ENCODE peak calls at places on chromosome 14, in five cellular contexts. X is stomach, D is pancreas, L is lung, R is transverse colon. V is an unnamed sample.

GRCh38 chr14:24339284-24340151 is at the start of gene RIPK3:
- DNase-seq in X (peak), D (peak), L (peak), R (peak), V (no peak)

GRCh38 chr14:85358136-85358785 is 171.7 kb upstream of the FLRT2 start:
- DNase-seq in X (no peak), D (no peak), L (no peak), R (no peak), V (no peak)

GRCh38 chr14:35140718-35141581 is 18.6 kb downstream of the PRORP start:
- DNase-seq in X (no peak), D (no peak), L (no peak), R (no peak), V (no peak)

GRCh38 chr14:92122761-92123160 is 992 bp downstream of the CPSF2 start:
- DNase-seq in X (no peak), D (no peak), L (no peak), R (no peak), V (no peak)

GRCh38 chr14:69097974-69098373 is 54.9 kb downstream of the DCAF5 start:
- DNase-seq in X (no peak), D (no peak), L (no peak), R (no peak), V (no peak)

GRCh38 chr14:48008646-48009045 is 333.2 kb upstream of the MDGA2 start:
- DNase-seq in X (no peak), D (no peak), L (no peak), R (no peak), V (no peak)

GRCh38 chr14:29554335-29554734 is 373.3 kb downstream of the PRKD1 start:
- DNase-seq in X (no peak), D (no peak), L (no peak), R (no peak), V (no peak)

GRCh38 chr14:73879027-73879426 is 7.6 kb upstream of the ZNF410 start:
- DNase-seq in X (no peak), D (no peak), L (no peak), R (no peak), V (no peak)

GRCh38 chr14:64990291-64990690 is 3.6 kb downstream of the FNTB start:
- DNase-seq in X (no peak), D (no peak), L (no peak), R (no peak), V (no peak)

GRCh38 chr14:38524636-38525403 is 268.9 kb upstream of the CLEC14A start:
- DNase-seq in X (no peak), D (no peak), L (no peak), R (no peak), V (no peak)

GRCh38 chr14:90726656-90727055 is 89.6 kb downstream of the TTC7B start:
- DNase-seq in X (peak), D (no peak), L (peak), R (peak), V (no peak)

GRCh38 chr14:105200074-105200473 is 19.0 kb upstream of the NUDT14 start:
- DNase-seq in X (no peak), D (no peak), L (no peak), R (no peak), V (no peak)

GRCh38 chr14:20247651-20248246 is 8.7 kb downstream of the OR11H4 start:
- DNase-seq in X (no peak), D (no peak), L (no peak), R (no peak), V (no peak)

GRCh38 chr14:92513966-92514843 is 624 bp downstream of the RIN3 start:
- DNase-seq in X (no peak), D (no peak), L (no peak), R (peak), V (no peak)

GRCh38 chr14:71187633-71188356 is 280.5 kb downstream of the PCNX1 start:
- DNase-seq in X (no peak), D (no peak), L (no peak), R (no peak), V (no peak)

GRCh38 chr14:96037891-96038557 is 1.1 kb upstream of the C14orf132 start:
- DNase-seq in X (peak), D (peak), L (peak), R (peak), V (no peak)

GRCh38 chr14:69325086-69325485 is 65.1 kb downstream of the GALNT16 start:
- DNase-seq in X (no peak), D (no peak), L (no peak), R (no peak), V (no peak)

GRCh38 chr14:103530390-103530789 is 1.4 kb downstream of the TRMT61A start:
- DNase-seq in X (no peak), D (peak), L (no peak), R (no peak), V (no peak)

GRCh38 chr14:76584271-76584702 is 177.0 kb upstream of the VASH1 start:
- DNase-seq in X (no peak), D (peak), L (no peak), R (no peak), V (no peak)

GRCh38 chr14:53149656-53150319 is 3.3 kb downstream of the DDHD1 start:
- DNase-seq in X (no peak), D (no peak), L (no peak), R (no peak), V (no peak)

GRCh38 chr14:76755610-76756390 is 5.5 kb upstream of the VASH1 start:
- DNase-seq in X (no peak), D (no peak), L (no peak), R (no peak), V (no peak)

GRCh38 chr14:56273151-56273550 is 154.9 kb downstream of the PELI2 start:
- DNase-seq in X (no peak), D (no peak), L (no peak), R (no peak), V (no peak)

GRCh38 chr14:76918751-76919421 is 92.7 kb downstream of the LRRC74A start:
- DNase-seq in X (peak), D (peak), L (peak), R (peak), V (peak)

GRCh38 chr14:68784298-68784910 is 8.5 kb downstream of the ZFP36L1 start:
- DNase-seq in X (peak), D (peak), L (no peak), R (peak), V (no peak)

DNA sequence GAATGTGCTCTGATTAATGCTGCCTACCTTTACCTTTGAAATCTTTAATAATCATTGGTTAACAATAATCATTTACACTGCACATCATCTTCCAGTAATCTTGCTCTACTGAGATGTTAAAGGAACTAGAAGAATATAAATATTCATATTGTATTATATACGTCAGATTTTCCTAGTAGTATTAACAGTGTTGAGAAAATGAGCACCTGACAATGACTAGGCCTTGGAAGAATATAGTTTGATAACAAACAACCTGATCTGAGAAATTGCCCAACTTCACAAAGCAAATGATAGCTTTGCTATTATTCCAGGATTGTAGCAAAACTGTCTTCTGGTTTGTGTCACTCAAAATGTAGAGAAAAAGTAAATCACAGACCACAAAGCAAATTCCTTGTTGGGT is 467.1 kb downstream of the NOVA1 start:
- DNase-seq in X (no peak), D (no peak), L (no peak), R (no peak), V (no peak)
- H3K4me3 ChIP-seq in X (no peak), D (no peak), L (no peak), R (no peak), V (no peak)

DNA sequence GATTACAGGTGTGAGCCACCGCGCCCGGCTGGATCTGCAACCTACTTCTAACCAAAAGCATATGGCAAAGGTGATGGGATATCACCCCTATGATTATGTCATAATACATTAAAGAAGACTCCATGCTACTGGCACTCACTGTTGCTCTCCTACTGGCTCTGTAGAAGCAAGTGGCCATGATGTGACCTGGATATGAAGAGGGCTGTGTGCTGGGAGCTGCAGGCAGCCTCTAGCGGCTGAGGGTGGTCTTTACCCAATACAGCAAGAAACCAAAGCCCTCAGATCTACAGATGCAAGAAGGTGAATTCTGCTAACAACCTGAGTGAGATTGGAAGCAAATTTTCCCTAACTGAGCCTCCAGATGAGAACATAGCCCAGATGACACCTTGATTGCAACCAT is 34.2 kb upstream of the TRIM9 start:
- DNase-seq in X (no peak), D (no peak), L (no peak), R (no peak), V (no peak)
- TF ChIP-seq CTCF in X (no peak), D (no peak), L (no peak), R (no peak), V (no peak)

DNA sequence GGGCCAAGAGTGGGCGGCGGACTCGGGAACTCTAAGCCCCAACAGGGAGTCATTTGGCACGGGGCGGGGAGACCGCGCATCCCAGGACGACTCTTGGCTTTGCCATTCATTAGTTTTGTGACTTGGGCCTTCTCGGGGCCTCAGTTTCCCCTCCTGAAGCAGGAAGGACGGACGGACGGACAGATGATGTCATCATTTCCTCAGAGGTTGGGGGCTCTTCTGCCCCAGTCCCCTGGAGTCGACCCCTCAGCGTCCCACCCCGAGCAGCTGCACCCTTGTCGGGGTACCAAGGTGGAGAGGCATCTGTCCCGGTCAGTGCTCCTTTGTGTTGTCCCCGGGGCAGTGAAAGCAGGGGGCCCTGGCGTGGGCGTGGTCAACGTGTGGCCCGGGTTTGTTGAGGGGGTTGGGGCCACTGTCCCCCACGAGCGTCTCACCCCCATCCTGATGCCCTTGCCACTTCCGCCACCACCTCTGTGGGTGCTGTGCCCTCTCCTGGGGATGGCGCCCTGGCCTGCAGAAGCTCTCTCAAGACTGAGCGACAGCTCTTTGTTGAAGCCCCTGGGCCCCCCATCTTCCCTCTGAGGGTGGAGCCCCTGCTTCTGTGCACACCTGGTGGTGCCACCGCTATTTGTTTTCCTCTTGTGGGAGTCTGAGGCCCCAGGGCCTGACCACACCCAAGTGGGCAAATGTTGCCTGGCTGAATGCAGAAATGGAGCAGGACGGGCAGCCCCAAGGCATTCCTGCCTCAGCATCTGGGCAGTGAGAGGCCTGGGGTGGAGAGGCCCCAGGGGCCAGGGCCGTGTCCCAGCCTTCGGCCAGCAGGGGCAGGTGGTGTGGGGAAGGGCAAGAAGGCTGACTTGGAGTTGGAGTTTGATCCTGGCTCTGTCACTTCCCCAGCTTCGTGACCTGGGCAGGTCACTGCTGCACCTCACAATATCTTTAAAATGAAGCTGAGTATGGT is 896 bp downstream of the HHIPL1 start:
- DNase-seq in X (no peak), D (no peak), L (no peak), R (no peak), V (no peak)
- H3K27ac ChIP-seq in X (no peak), D (no peak), L (no peak), R (no peak), V (no peak)

DNA sequence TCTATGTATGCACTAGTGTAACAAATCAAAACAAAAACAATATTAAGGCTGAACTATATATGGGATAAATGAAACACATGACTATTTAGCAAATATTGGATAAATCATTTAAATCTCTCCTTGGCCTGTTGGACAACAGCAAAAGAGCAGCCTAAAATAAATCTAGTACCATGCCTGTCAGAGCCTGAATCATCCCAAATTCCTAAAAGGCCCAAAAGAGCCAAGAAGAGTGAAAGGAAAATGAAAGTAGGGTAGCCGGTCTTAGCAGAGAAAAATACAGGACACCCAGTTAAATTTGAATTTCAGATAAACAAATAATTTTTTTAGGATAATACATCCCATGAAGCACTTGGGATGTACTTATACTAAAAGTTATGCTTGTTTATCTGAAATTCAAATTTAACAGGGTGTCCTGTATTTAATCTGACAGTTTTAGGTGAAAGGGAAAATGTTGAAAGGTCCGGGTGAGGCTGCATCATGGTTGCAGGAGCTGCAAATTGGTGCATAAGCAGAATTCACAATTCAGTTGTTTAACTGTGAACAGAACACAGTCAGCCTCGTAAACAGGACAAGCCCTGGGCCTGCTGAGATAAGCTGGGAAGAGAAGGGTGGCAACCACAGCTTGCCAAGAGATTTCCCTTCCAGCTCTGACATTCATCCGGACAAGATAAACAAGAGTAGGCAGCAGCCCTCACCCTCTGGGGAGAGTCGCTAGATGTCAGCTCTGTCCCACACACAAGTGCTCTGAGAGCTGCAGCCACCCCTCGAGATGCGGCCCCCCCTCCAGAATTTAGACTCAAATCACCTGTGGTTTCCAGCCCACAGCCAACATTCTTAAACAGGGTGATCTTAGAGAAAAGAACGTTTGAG is 30.3 kb downstream of the DMAC2L start:
- DNase-seq in X (no peak), D (peak), L (no peak), R (peak), V (peak)
- H3K4me3 ChIP-seq in X (peak), D (no peak), L (no peak), R (peak), V (no peak)

GRCh38 chr14:63134801-63135200 is 69.4 kb upstream of the RHOJ start:
- DNase-seq in X (no peak), D (no peak), L (no peak), R (no peak), V (no peak)
- TF ChIP-seq CTCF in X (no peak), D (no peak), L (no peak), R (no peak), V (peak)

GRCh38 chr14:61477845-61478438 is 156.6 kb downstream of the PRKCH start:
- DNase-seq in X (peak), D (peak), L (peak), R (peak), V (no peak)
- H3K27ac ChIP-seq in X (peak), D (no peak), L (peak), R (peak), V (no peak)

GRCh38 chr14:94374749-94375148 is 13.7 kb downstream of the SERPINA1 start:
- DNase-seq in X (no peak), D (no peak), L (no peak), R (no peak), V (no peak)
- H3K4me3 ChIP-seq in X (no peak), D (no peak), L (no peak), R (no peak), V (no peak)

GRCh38 chr14:63543000-63543825 is at the start of gene PPP2R5E:
- DNase-seq in X (peak), D (peak), L (peak), R (peak), V (peak)

GRCh38 chr14:63545431-63545830 is 2.3 kb upstream of the PPP2R5E start:
- DNase-seq in X (no peak), D (no peak), L (no peak), R (no peak), V (no peak)

GRCh38 chr14:63542231-63542999 is 762 bp downstream of the PPP2R5E start:
- DNase-seq in X (no peak), D (no peak), L (peak), R (peak), V (peak)

GRCh38 chr14:63543826-63544320 is 696 bp upstream of the PPP2R5E start:
- DNase-seq in X (no peak), D (no peak), L (no peak), R (no peak), V (no peak)

DNA sequence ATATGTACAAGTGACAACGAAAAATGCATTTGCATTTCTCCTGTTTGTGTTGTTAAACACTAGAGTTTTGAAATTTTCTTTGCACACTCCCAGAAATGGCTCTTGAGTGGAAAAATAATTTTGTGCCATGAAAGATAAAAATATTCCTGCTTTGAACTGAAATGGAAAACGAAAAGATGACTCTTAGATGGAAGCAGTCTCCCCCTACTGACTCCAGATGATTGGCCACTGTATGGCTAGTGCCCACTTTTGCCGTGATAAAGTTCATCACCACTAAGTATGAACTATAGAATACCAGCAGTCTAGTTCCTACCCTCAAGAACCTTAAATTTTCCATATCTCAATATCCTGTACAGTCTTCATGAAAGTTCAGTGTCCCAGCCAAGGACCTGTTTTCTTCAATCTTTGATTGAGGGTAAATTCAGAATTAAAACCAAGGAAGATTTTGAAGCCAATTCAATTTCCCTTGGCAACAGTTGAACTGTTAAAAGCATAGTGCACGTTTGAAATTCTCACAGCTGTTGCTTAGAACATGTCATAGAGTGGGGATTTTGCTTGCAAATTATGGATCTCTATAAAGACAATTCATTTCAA is 1.6 kb upstream of the PPP2R5E start:
- DNase-seq in X (no peak), D (no peak), L (no peak), R (no peak), V (no peak)
- TF ChIP-seq CTCF in X (peak), D (no peak), L (peak), R (peak), V (peak)